ENCODE peak calls at places on chromosomes 12 and 14, in six cellular contexts. M is dorsolateral prefrontal cortex, F is cardiac fibroblast, O is psoas muscle, K is foreskin fibroblast, Z is body of pancreas. N is an unnamed sample.

GRCh38 chr12:27841392-27841882 is 61.4 kb upstream of the MANSC4 start:
- DNase-seq in M (no peak), F (no peak), O (no peak), K (no peak), Z (no peak), N (peak)

GRCh38 chr14:98138666-98139065 is 1133.3 kb downstream of the BCL11B start:
- DNase-seq in M (no peak), F (peak), O (no peak), K (no peak), Z (peak), N (no peak)

GRCh38 chr14:61838661-61839060 is 76.4 kb downstream of the SNAPC1 start:
- DNase-seq in M (no peak), F (peak), O (no peak), K (no peak), Z (no peak), N (no peak)

GRCh38 chr12:57518920-57519757 is 1.2 kb downstream of the DDIT3 start:
- DNase-seq in M (no peak), F (peak), O (peak), K (no peak), Z (peak), N (peak)

GRCh38 chr14:23033801-23034497 is 751 bp downstream of the PSMB5 start:
- DNase-seq in M (no peak), F (no peak), O (no peak), K (no peak), Z (no peak), N (no peak)

GRCh38 chr12:21073129-21073528 is 57.9 kb upstream of the SLCO1B1 start:
- DNase-seq in M (no peak), F (no peak), O (no peak), K (no peak), Z (no peak), N (no peak)

GRCh38 chr14:88695873-88696272 is 96.9 kb downstream of the EML5 start:
- DNase-seq in M (no peak), F (no peak), O (no peak), K (no peak), Z (no peak), N (no peak)

GRCh38 chr14:88667555-88668273 is 104.9 kb downstream of the ZC3H14 start:
- DNase-seq in M (peak), F (peak), O (no peak), K (peak), Z (peak), N (peak)

GRCh38 chr12:75526655-75527511 is 15.5 kb upstream of the KRR1 start:
- DNase-seq in M (no peak), F (peak), O (no peak), K (peak), Z (no peak), N (peak)

GRCh38 chr14:73725116-73726024 is 11.2 kb upstream of the PNMA1 start:
- DNase-seq in M (no peak), F (peak), O (peak), K (no peak), Z (no peak), N (peak)

GRCh38 chr12:108798551-108799221 is 58.7 kb downstream of the SSH1 start:
- DNase-seq in M (peak), F (peak), O (peak), K (peak), Z (no peak), N (peak)

GRCh38 chr14:74563233-74563585 is 48.8 kb downstream of the LTBP2 start:
- DNase-seq in M (no peak), F (peak), O (peak), K (peak), Z (no peak), N (peak)

GRCh38 chr12:113860950-113861349 is 105.2 kb downstream of the RBM19 start:
- DNase-seq in M (no peak), F (peak), O (no peak), K (peak), Z (no peak), N (peak)

GRCh38 chr12:30822385-30823139 is 67.8 kb upstream of the CAPRIN2 start:
- DNase-seq in M (peak), F (peak), O (peak), K (peak), Z (peak), N (peak)

GRCh38 chr14:101980700-101981099 is 16.3 kb downstream of the DYNC1H1 start:
- DNase-seq in M (no peak), F (peak), O (peak), K (peak), Z (peak), N (peak)

GRCh38 chr14:65131176-65131765 is 29.0 kb upstream of the MAX start:
- DNase-seq in M (no peak), F (no peak), O (no peak), K (peak), Z (no peak), N (peak)

GRCh38 chr14:99133563-99134332 is 138.2 kb downstream of the BCL11B start:
- DNase-seq in M (no peak), F (no peak), O (peak), K (no peak), Z (peak), N (no peak)

GRCh38 chr14:77457115-77457521 is 283 bp downstream of the VIPAS39 start:
- DNase-seq in M (no peak), F (no peak), O (no peak), K (no peak), Z (no peak), N (peak)

GRCh38 chr14:41604793-41605534 is 1.7 kb upstream of the LRFN5 start:
- DNase-seq in M (peak), F (peak), O (peak), K (peak), Z (peak), N (peak)

GRCh38 chr12:110934093-110934852 is 13.9 kb upstream of the MYL2 start:
- DNase-seq in M (no peak), F (no peak), O (peak), K (no peak), Z (no peak), N (no peak)

GRCh38 chr12:32897688-32898573 is 1.4 kb upstream of the PKP2 start:
- DNase-seq in M (no peak), F (no peak), O (no peak), K (no peak), Z (no peak), N (no peak)

GRCh38 chr12:131547560-131547959 is 163.3 kb upstream of the SFSWAP start:
- DNase-seq in M (no peak), F (no peak), O (no peak), K (no peak), Z (no peak), N (no peak)

GRCh38 chr14:105600939-105601359 is 74.6 kb downstream of the TMEM121 start:
- DNase-seq in M (peak), F (no peak), O (no peak), K (no peak), Z (no peak), N (no peak)

GRCh38 chr14:96091941-96092411 is 52.8 kb downstream of the C14orf132 start:
- DNase-seq in M (no peak), F (peak), O (no peak), K (no peak), Z (no peak), N (peak)

GRCh38 chr14:104639889-104640548 is 35.4 kb upstream of the TMEM179 start:
- DNase-seq in M (peak), F (peak), O (peak), K (peak), Z (peak), N (peak)

GRCh38 chr12:52582489-52582888 is 8.8 kb upstream of the KRT74 start:
- DNase-seq in M (no peak), F (no peak), O (no peak), K (no peak), Z (no peak), N (no peak)

GRCh38 chr12:93229494-93230310 is 148.0 kb upstream of the NUDT4 start:
- DNase-seq in M (no peak), F (peak), O (no peak), K (peak), Z (no peak), N (peak)

GRCh38 chr12:106495354-106495965 is 87.3 kb upstream of the RFX4 start:
- DNase-seq in M (no peak), F (no peak), O (no peak), K (no peak), Z (no peak), N (no peak)

GRCh38 chr14:104436741-104437701 is 142.5 kb upstream of the C14orf180 start:
- DNase-seq in M (peak), F (no peak), O (peak), K (no peak), Z (peak), N (no peak)

GRCh38 chr12:65938807-65939206 is 114.5 kb downstream of the HMGA2 start:
- DNase-seq in M (no peak), F (no peak), O (no peak), K (no peak), Z (no peak), N (peak)

GRCh38 chr14:104227806-104228205 is 89.4 kb downstream of the KIF26A start:
- DNase-seq in M (no peak), F (no peak), O (peak), K (no peak), Z (no peak), N (no peak)

DNA sequence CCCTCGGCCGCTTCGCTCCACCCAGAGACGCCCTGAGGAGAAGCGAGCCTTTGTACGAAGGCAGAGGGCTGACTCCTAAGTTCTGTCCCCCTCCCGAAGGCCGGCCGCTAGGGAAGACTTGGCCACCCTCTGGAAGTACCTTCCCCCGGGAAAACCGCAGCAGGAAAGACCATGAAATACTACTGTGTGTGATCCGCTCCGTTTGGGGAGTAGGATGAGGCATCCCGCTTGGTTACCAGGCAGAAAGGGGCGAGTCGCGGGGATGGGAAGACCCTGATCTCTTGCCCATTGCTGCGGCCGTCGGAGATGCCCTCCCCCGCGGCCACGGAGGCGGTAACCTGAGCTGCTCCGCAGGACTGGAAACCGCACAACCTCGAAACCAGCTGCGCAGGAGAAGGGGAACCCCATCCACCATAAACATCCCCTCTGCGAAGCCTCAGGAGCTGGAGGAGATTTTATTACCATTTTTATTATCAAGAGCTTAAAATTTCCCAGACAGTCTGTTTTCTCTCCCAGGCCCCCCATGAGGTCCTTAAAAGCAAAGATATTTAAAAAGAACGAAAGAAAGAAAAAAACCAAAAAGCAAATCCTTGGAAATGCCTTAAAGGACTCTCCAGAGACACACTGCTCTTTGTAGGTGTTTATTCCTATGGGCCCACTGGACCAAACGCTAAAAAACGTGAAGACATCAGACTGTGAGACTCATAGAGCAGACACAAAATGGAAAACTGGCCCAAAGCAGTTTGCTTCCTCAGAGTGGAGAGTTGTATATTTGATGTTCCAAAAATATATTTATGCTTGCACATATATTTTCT is 965 bp upstream of the NID2 start:
- DNase-seq in M (no peak), F (peak), O (no peak), K (peak), Z (peak), N (peak)
- H3K4me3 ChIP-seq in M (peak), F (peak), O (peak), K (peak), Z (peak), N (peak)

DNA sequence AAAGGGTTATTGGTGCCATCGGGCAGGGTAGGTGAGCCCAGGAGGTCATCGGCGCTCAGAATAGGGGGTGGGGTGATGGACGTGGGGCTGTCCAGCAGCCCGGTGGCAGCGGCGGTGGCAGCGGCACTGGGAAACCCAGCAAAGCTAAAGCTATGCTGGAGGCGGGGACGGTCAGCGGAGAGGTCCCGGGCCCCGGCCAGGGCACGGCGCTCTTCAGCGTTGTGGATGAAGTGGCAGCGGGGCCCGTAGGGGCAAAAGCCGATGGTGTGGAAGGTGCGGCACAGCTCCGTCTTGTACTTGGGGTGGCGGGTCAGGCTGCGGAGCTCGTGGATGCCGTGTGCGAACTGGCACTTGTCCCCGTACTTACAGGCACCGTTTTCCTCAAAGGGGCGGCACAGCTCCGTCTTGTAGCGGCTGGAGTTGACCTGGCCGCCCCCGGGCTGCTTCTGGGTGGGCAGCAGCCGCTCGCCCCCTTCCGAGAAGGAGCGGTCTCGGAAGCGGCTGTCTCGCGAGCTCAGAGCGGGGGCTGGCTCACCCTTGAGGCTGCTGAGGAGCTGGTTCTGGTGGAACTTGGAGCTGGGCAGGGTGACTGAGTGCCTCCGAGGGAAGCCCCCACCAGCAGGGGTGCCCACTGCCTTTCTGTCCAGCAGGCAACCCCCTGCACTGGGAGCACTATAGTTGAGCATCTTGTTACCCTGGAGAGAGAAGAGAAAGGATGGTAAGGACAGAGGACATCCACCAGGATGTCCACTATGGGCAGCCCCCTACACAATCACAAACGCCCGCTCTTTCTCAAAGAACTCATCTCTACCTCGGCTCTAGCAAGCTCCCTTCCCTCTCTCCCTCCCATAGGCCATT is 2.8 kb downstream of the ZFP36L1 start:
- DNase-seq in M (no peak), F (peak), O (peak), K (no peak), Z (peak), N (peak)
- H3K4me3 ChIP-seq in M (peak), F (peak), O (peak), K (peak), Z (peak), N (peak)

DNA sequence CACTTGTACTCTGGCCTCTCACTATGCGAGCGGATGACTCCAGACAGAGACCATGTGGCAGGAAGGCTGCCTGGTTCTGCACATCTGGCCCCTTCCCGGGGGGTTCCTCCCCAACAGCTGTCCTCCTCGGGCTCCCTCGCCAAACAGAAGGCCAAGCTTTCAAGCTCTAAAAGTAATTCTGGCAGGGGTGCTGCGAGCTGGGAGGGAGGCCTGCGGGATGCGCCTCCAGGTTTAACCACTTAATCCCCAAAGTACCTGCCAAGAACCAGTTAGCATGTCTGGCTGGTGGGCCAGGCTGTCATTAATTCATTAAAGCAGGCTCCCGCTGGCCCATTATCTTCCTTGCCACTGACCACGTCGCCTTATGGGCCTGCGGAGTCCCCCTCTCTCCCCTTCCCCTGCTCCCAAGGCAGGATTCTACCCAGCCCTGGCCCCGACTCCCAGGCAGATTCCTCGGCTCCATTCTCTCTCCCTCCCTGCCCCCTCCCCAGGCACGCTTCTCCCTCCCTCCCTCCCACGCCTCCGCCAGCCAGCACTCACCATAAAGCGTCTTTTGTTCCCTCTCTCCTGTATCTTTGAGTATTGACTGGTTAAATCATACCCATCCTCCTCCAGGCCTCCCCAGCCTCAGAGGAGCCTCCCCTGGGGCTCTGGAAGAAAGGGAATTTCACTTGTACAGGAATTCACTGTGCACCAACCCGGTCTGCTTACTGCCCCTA is 4.9 kb downstream of the HRK start:
- DNase-seq in M (no peak), F (no peak), O (no peak), K (no peak), Z (no peak), N (no peak)
- H3K4me3 ChIP-seq in M (no peak), F (no peak), O (no peak), K (no peak), Z (no peak), N (no peak)

DNA sequence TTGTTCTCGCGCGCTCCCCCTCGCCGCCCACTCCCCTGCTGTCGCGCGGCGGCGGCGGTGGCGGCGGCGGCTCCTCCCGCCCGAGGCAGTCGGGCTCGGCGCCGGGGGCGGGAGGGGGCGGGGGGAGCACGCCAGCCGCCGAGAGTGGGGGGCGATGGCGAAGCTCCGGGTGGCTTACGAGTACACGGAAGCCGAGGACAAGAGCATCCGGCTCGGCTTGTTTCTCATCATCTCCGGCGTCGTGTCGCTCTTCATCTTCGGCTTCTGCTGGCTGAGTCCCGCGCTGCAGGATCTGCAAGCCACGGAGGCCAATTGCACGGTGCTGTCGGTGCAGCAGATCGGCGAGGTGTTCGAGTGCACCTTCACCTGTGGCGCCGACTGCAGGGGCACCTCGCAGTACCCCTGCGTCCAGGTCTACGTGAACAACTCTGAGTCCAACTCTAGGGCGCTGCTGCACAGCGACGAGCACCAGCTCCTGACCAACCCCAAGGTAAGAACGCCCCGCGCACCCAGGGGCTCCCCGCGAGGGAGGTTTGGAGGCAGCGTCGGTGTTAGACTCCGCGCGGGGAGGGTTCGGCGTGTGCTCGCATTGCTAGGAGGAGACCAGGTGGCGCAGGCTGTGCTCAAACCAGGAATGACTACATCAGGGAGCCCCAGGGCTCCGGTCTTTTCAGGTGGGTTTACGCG is 634 bp downstream of the KCNMB4 start:
- DNase-seq in M (peak), F (peak), O (peak), K (peak), Z (peak), N (peak)
- H3K4me3 ChIP-seq in M (peak), F (peak), O (peak), K (peak), Z (peak), N (peak)

GRCh38 chr14:91261115-91261514 is 16.6 kb upstream of the GPR68 start:
- DNase-seq in M (no peak), F (no peak), O (no peak), K (no peak), Z (no peak), N (no peak)

GRCh38 chr14:91265404-91265803 is 20.9 kb upstream of the GPR68 start:
- DNase-seq in M (no peak), F (no peak), O (no peak), K (no peak), Z (no peak), N (no peak)

GRCh38 chr14:91261986-91262549 is 17.6 kb upstream of the GPR68 start:
- DNase-seq in M (no peak), F (no peak), O (no peak), K (no peak), Z (no peak), N (no peak)

GRCh38 chr14:91263329-91263728 is 18.8 kb upstream of the GPR68 start:
- DNase-seq in M (no peak), F (no peak), O (no peak), K (no peak), Z (no peak), N (no peak)

DNA sequence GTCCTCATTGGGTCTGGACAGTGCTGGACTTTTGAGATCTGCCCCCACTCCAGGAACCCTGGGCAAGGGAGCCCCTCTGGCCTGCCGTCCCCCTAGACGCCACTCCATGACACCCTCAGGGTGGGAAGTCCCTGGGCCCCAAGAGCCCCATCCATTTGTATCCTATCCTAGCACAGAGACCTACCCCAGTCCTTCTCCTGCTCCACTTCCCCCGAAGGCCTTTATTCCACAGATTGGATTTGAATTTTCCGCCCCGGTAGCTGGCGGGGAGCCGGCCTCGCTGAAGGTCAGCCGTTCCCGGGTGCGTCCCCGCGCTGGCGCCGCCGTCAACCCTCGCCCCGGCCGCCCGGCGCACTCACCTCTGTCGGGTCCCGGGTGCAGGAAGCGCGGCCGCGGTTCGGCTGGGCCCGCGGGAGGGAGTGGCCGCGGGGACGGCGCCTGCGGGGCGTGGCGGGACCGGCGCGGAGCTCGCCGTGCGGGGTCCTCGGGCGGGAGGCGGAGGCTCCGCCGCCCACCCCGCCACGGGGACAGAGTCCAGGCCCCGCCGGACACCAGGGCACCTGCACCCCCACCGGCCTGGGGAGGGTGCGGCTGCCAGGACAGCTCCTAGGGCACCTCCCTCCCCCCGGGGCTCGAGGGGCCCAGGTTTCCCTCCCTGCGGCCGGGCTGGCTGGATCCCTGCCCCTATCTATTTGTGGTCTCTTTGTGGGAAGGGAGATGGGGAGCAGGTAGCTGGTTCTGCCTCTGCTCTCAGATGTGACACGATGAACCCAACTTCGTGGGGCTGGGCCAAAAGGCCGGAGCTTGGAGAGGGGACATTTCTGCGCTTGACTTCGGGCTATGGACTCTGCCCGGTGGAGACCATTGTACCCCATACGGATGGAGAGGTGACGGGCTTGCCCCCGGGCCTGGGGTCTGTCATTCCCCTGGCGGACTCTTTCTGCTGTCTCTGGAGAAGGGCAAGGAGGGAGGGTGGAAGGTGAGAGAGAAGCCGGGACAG is 19.9 kb upstream of the GPR68 start:
- DNase-seq in M (no peak), F (no peak), O (peak), K (no peak), Z (peak), N (no peak)
- H3K4me3 ChIP-seq in M (no peak), F (peak), O (peak), K (peak), Z (no peak), N (peak)